ENCODE peak calls at places on chromosomes 11 and 22, in five cellular contexts. W is tibial nerve, S is glutamatergic neuron, O is GM06990, V is cardiac muscle cell. H is an unnamed sample.

GRCh38 chr11:110835103-110835502 is 122.9 kb upstream of the ARHGAP20 start:
- DNase-seq in W (no peak), S (no peak), O (no peak), V (no peak), H (no peak)

GRCh38 chr11:103326070-103326794 is 217.0 kb downstream of the DYNC2H1 start:
- DNase-seq in W (peak; percentile 59), S (peak; percentile 23), O (no peak), V (peak; percentile 62), H (peak; percentile 65)

GRCh38 chr11:47407746-47408590 is at the start of gene SLC39A13:
- DNase-seq in W (peak; percentile 86), S (peak; percentile 96), O (peak; percentile 99), V (peak; percentile 96), H (peak; percentile 96)

GRCh38 chr22:49866134-49866533 is 12.5 kb downstream of the ZBED4 start:
- DNase-seq in W (no peak), S (no peak), O (no peak), V (no peak), H (no peak)

GRCh38 chr22:42397332-42398246 is 34.6 kb downstream of the NFAM1 start:
- DNase-seq in W (peak; percentile 51), S (peak; percentile 56), O (peak; percentile 76), V (no peak), H (no peak)

GRCh38 chr22:42887114-42887513 is 30.0 kb upstream of the ARFGAP3 start:
- DNase-seq in W (no peak), S (no peak), O (no peak), V (no peak), H (no peak)

GRCh38 chr22:30876925-30877553 is 91.5 kb downstream of the MORC2 start:
- DNase-seq in W (peak; percentile 33), S (no peak), O (no peak), V (no peak), H (no peak)

GRCh38 chr11:108586600-108586999 is 7.0 kb downstream of the EXPH5 start:
- DNase-seq in W (no peak), S (no peak), O (no peak), V (no peak), H (no peak)

GRCh38 chr11:86138958-86139357 is 70.1 kb upstream of the PICALM start:
- DNase-seq in W (no peak), S (no peak), O (no peak), V (no peak), H (no peak)

GRCh38 chr22:38355275-38355674 is 38.0 kb upstream of the CSNK1E start:
- DNase-seq in W (no peak), S (no peak), O (no peak), V (no peak), H (no peak)

GRCh38 chr11:36376315-36376887 is 80.3 kb downstream of the PRR5L start:
- DNase-seq in W (no peak), S (peak; percentile 29), O (no peak), V (peak; percentile 22), H (peak; percentile 74)

GRCh38 chr22:46112405-46112804 is 37.9 kb upstream of the PPARA start:
- DNase-seq in W (no peak), S (no peak), O (no peak), V (no peak), H (no peak)

GRCh38 chr11:129278586-129279319 is 86.6 kb upstream of the ARHGAP32 start:
- DNase-seq in W (no peak), S (peak; percentile 43), O (no peak), V (peak; percentile 53), H (peak; percentile 21)

GRCh38 chr11:106998126-106998525 is 20.1 kb downstream of the GUCY1A2 start:
- DNase-seq in W (no peak), S (no peak), O (no peak), V (no peak), H (no peak)

GRCh38 chr11:71437399-71437798 is 10.8 kb downstream of the DHCR7 start:
- DNase-seq in W (no peak), S (no peak), O (no peak), V (no peak), H (no peak)
- TF ChIP-seq CTCF in W (no peak), S (no peak), O (no peak), V (no peak), H (no peak)

GRCh38 chr22:26822300-26822699 is 164.9 kb downstream of the MIAT start:
- DNase-seq in W (no peak), S (no peak), O (no peak), V (no peak), H (no peak)
- TF ChIP-seq CTCF in W (no peak), S (no peak), O (no peak), V (no peak), H (no peak)

GRCh38 chr11:68121067-68121899 is at the start of gene CHKA:
- DNase-seq in W (peak; percentile 84), S (peak; percentile 96), O (peak; percentile 94), V (peak; percentile 97), H (peak; percentile 97)
- TF ChIP-seq CTCF in W (peak; percentile 49), S (no peak), O (no peak), V (no peak), H (no peak)

DNA sequence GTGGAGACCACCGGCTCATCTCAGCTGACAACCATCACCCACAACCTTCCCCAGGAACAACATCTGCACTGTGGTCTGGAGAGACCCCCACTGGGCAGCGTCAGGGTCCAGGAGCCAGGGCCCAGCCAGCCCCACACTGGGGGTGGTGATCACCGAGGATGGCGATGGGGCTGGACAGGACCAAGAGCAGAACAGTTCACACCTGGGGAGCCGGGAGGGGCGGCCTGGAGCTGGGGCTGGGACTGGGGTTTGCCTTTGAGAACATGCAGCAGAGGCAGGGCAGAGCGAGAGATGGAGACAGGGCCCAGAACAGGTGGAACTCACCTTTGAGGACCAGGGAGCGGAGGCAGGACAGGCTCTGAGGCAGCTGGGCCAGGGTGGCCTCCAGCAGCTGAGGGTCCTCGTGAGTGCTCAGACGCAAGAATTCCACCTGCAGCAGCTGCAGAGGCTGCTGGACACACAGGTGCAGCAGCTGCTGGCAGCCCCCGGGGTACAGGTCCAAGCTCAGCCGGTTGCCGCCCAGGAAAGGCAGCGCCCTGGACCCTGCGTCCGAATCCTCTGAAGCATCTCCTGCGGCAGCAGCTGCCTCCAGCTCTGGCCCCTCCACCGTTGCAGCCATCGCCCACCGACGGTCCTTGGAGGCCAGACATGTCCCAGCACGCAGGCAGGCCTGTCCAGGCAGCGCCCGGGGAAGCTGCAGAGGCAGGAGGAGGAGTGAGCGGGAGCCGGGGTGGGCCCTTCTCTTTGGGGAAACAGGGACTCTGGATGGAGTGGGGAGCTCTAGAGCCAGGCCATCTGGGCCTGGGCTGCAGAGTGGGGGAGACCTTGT is 1.0 kb downstream of the PIDD1 start:
- DNase-seq in W (no peak), S (peak; percentile 75), O (no peak), V (no peak), H (no peak)
- TF ChIP-seq CTCF in W (no peak), S (no peak), O (no peak), V (no peak), H (no peak)

DNA sequence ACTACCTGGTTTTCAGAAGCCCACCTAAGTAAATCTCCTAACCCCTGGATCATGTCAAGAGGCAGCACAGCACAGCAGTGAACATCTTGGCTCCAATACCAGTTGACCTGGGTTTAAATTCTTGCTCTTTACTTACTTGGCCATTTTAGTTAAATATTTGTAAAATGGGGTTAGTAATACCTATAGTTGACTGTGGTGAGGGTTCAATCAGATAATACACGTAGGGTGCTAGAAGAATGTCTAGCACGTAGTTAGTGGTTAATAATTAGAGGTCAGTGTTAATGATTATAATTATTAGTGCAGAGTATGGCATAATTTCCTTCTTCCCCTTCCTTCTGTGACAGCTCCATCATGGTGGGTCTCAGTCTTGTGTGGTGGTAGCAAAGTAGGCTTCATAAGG is 520.8 kb downstream of the INSC start:
- DNase-seq in W (no peak), S (no peak), O (no peak), V (no peak), H (no peak)
- TF ChIP-seq CTCF in W (no peak), S (no peak), O (no peak), V (no peak), H (no peak)

DNA sequence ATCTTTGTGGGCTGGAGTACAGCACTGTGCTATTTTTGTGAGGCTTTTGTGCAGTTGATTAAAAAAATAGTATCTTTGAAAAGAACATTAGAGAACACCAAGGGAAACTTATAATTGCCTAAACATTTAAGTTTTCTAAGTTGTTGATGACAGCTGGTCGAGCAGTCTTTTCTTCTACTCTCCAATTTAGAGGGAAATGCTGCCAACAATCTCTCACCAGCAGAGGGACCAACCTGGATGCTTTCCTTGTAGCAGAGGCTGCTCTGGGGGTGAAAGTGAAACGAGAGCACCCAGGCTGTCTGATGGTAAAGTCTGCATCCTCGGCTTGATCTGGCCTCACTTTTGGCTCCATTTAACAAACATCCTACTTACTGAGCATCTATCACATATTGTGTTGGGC is 1286.5 kb upstream of the TENM4 start:
- DNase-seq in W (no peak), S (peak; percentile 19), O (peak; percentile 15), V (peak; percentile 33), H (peak; percentile 32)
- TF ChIP-seq CTCF in W (no peak), S (no peak), O (peak; percentile 53), V (peak; percentile 43), H (peak; percentile 30)

DNA sequence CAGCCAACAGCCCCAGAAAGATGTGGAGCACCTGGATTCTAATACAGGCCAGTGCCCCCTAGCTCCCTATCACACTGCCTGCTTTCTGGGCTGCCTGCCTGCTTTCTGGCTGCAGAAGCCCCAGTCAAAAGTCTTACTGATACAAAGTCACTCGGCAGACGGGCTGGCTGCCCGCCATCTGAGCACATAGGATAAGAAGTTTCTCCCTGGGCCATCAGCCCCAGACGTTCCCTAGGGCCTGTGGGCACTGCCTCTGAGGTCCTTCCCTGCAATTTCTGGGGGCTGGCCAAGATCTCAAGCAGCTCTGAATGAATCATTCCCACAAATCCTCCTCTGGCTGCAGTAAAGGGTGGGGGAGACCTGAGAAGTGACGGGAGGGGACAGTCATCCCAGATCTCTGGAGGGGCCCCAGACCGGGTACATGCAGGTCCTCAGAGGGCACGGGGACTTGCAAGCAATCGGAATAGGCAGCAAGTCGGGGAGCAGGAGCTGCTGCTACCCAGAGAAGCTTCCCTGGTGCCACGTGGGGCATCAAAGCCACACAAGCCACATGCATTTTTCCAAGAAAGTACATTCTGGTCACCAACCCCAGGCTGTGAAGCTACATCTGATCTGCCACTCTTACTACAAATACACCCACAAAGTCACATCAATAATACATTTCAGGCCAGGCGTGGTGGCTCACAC is 4.7 kb downstream of the TPST2 start:
- DNase-seq in W (no peak), S (no peak), O (no peak), V (peak; percentile 39), H (no peak)
- TF ChIP-seq CTCF in W (no peak), S (no peak), O (no peak), V (peak; percentile 20), H (no peak)

DNA sequence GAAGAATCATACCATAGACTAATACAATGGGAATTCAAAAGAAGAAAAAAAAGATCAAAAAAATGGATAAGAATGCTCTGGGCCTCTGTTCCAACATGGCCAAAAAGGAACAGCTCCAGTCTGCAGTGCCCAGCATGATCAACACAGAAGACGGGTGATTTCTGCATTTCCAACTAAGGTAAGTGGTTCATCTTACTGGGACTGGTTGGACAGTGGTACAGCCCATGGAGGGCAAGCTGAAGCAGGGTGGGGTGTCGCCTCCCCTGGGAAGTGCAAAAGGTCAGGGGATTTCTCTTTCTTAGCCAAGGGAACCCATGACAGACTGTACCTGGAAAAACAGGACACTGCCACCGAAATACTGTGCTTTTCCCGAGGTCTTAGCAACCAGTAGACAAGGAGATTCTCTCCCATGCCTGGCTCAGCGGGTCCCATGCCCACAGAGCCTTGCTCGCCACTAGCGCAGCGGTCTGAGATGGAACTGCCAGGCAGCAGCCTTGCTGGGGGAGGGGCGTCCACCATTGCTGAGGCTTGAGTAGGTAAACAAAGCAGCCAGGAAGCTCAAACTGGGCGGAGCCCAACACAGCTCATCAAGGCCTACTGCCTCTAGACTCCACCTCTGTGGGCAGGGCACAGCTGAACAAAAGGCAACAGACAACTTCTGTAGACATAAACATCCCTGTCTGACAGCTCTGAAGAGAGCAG is 428.4 kb downstream of the MN1 start:
- DNase-seq in W (no peak), S (peak; percentile 72), O (no peak), V (peak; percentile 56), H (peak; percentile 85)
- TF ChIP-seq CTCF in W (no peak), S (no peak), O (no peak), V (no peak), H (no peak)